ENCODE peak calls at places on chromosomes 4 and X, in six cellular contexts. U, Y, C, T, F and G are unnamed samples.

GRCh38 chr4:87465739-87466366 is 43.5 kb downstream of the NUDT9 start:
- DNase-seq in C (peak; percentile 12), Y (peak; percentile 23), F (no peak), U (no peak), T (peak; percentile 61), G (peak; percentile 18)

GRCh38 chrX:106897259-106897658 is 5.9 kb downstream of the RIPPLY1 start:
- DNase-seq in T (peak; percentile 53), Y (no peak), F (no peak), C (no peak), U (no peak), G (no peak)

GRCh38 chr4:141684785-141685184 is 48.4 kb downstream of the IL15 start:
- DNase-seq in T (peak; percentile 38), U (no peak), F (no peak), Y (no peak), C (no peak), G (no peak)

GRCh38 chr4:68732653-68733466 is 62.4 kb upstream of the UGT2B15 start:
- DNase-seq in U (no peak), F (peak; percentile 19), C (no peak), T (no peak), Y (no peak), G (no peak)

GRCh38 chr4:154384012-154384411 is 107.6 kb downstream of the DCHS2 start:
- DNase-seq in F (no peak), C (no peak), Y (no peak), U (no peak), T (no peak), G (no peak)

GRCh38 chr4:121380448-121381147 is at the start of gene QRFPR:
- DNase-seq in Y (no peak), T (peak; percentile 66), F (no peak), U (no peak), C (no peak), G (peak; percentile 6)

GRCh38 chrX:155086202-155086840 is 15.0 kb downstream of the BRCC3 start:
- DNase-seq in C (no peak), F (no peak), T (peak; percentile 21), U (no peak), Y (no peak), G (peak; percentile 38)

GRCh38 chr4:25178838-25179261 is 18.6 kb upstream of the SEPSECS start:
- DNase-seq in C (no peak), T (no peak), F (peak; percentile 57), U (no peak), Y (no peak), G (no peak)

GRCh38 chrX:2710496-2710895 is 19.4 kb downstream of the CD99 start:
- DNase-seq in T (peak; percentile 98), Y (no peak), F (peak; percentile 78), C (no peak), U (no peak), G (no peak)

GRCh38 chr4:149914521-149915115 is 99.0 kb upstream of the IQCM start:
- DNase-seq in U (peak; percentile 24), C (no peak), T (peak; percentile 61), F (peak; percentile 32), Y (peak; percentile 30), G (peak; percentile 46)

GRCh38 chr4:139278450-139278849 is 1.6 kb downstream of the MGARP start:
- DNase-seq in T (no peak), C (no peak), U (no peak), Y (no peak), F (no peak), G (no peak)

GRCh38 chr4:686371-687040 is 2.4 kb downstream of the SLC49A3 start:
- DNase-seq in T (no peak), F (no peak), Y (no peak), C (no peak), U (no peak), G (no peak)

GRCh38 chr4:189049682-189050081 is 891.0 kb upstream of the FRG1 start:
- DNase-seq in Y (no peak), U (no peak), C (no peak), F (no peak), T (no peak), G (no peak)

GRCh38 chr4:149987330-149987751 is 90.9 kb upstream of the DCLK2 start:
- DNase-seq in C (no peak), F (no peak), Y (no peak), T (no peak), U (no peak), G (no peak)

GRCh38 chr4:112523008-112523440 is 7.0 kb upstream of the NEUROG2 start:
- DNase-seq in C (no peak), T (peak; percentile 50), Y (peak; percentile 67), F (peak; percentile 14), U (no peak), G (peak; percentile 70)

GRCh38 chrX:38871129-38872029 is 70.1 kb downstream of the MID1IP1 start:
- DNase-seq in U (no peak), C (no peak), T (no peak), Y (no peak), F (no peak), G (no peak)

GRCh38 chr4:175470141-175470540 is 341.9 kb downstream of the GPM6A start:
- DNase-seq in T (no peak), C (no peak), U (no peak), Y (no peak), F (no peak), G (no peak)

GRCh38 chrX:154714925-154715324 is 36.0 kb downstream of the GAB3 start:
- DNase-seq in F (peak; percentile 41), Y (peak; percentile 51), U (peak; percentile 45), C (no peak), T (peak; percentile 56), G (peak; percentile 62)

GRCh38 chr4:153159728-153160221 is 44.5 kb upstream of the TRIM2 start:
- DNase-seq in T (peak; percentile 19), C (no peak), U (no peak), F (no peak), Y (no peak), G (no peak)